ENCODE peak calls at places on chromosomes 16 and 17, in seven cellular contexts. M, U, Q, T, V, Z and O are unnamed samples.

GRCh38 chr17:41678411-41678906 is 10.2 kb upstream of the EIF1 start:
- DNase-seq in M (no peak), U (no peak), Q (peak), T (no peak), V (peak), Z (no peak), O (no peak)

GRCh38 chr17:77827461-77827968 is 131.0 kb upstream of the TNRC6C start:
- DNase-seq in M (no peak), U (no peak), Q (no peak), T (no peak), V (no peak), Z (no peak), O (no peak)

GRCh38 chr17:49715717-49716279 is 8.0 kb upstream of the SLC35B1 start:
- DNase-seq in M (no peak), U (no peak), Q (no peak), T (no peak), V (no peak), Z (no peak), O (no peak)

GRCh38 chr16:64629622-64630021 is 492.2 kb downstream of the CDH11 start:
- DNase-seq in M (no peak), U (no peak), Q (no peak), T (no peak), V (no peak), Z (no peak), O (no peak)

GRCh38 chr17:41965694-41966375 is 760 bp upstream of the CNP start:
- DNase-seq in M (peak), U (no peak), Q (peak), T (peak), V (no peak), Z (peak), O (peak)

GRCh38 chr16:68902376-68903345 is 59.3 kb downstream of the TANGO6 start:
- DNase-seq in M (peak), U (no peak), Q (peak), T (peak), V (no peak), Z (peak), O (peak)

GRCh38 chr17:1568950-1569810 is 6.6 kb upstream of the PITPNA start:
- DNase-seq in M (no peak), U (no peak), Q (no peak), T (no peak), V (no peak), Z (no peak), O (no peak)

GRCh38 chr17:39225974-39226683 is 384 bp upstream of the STAC2 start:
- DNase-seq in M (no peak), U (peak), Q (peak), T (peak), V (no peak), Z (no peak), O (no peak)

GRCh38 chr17:22303865-22304264 is 611.5 kb downstream of the KCNJ18 start:
- DNase-seq in M (no peak), U (no peak), Q (no peak), T (no peak), V (no peak), Z (no peak), O (no peak)

GRCh38 chr17:82931696-82932060 is 91.9 kb upstream of the ZNF750 start:
- DNase-seq in M (no peak), U (no peak), Q (no peak), T (no peak), V (no peak), Z (no peak), O (no peak)

GRCh38 chr16:3878610-3879009 is 1.9 kb downstream of the CREBBP start:
- DNase-seq in M (no peak), U (no peak), Q (no peak), T (no peak), V (no peak), Z (no peak), O (no peak)

GRCh38 chr16:81843243-81843582 is 64.1 kb downstream of the PLCG2 start:
- DNase-seq in M (peak), U (no peak), Q (no peak), T (no peak), V (no peak), Z (no peak), O (no peak)

GRCh38 chr16:81838794-81839193 is 59.7 kb downstream of the PLCG2 start:
- DNase-seq in M (peak), U (no peak), Q (no peak), T (no peak), V (peak), Z (no peak), O (no peak)

GRCh38 chr16:81837312-81837748 is 58.2 kb downstream of the PLCG2 start:
- DNase-seq in M (no peak), U (no peak), Q (no peak), T (no peak), V (no peak), Z (no peak), O (no peak)

GRCh38 chr16:81842564-81843242 is 63.6 kb downstream of the PLCG2 start:
- DNase-seq in M (no peak), U (no peak), Q (no peak), T (no peak), V (no peak), Z (no peak), O (no peak)

GRCh38 chr16:81841709-81842108 is 62.6 kb downstream of the PLCG2 start:
- DNase-seq in M (no peak), U (no peak), Q (no peak), T (no peak), V (peak), Z (no peak), O (no peak)
- TF ChIP-seq JUND in M (no peak), U (no peak), Q (no peak), T (no peak), V (no peak), Z (no peak), O (no peak)

GRCh38 chr17:14724770-14725169 is 423.9 kb downstream of the HS3ST3B1 start:
- DNase-seq in M (no peak), U (no peak), Q (no peak), T (no peak), V (no peak), Z (no peak), O (no peak)

GRCh38 chr17:14725729-14726128 is 424.8 kb downstream of the HS3ST3B1 start:
- DNase-seq in M (no peak), U (no peak), Q (no peak), T (no peak), V (no peak), Z (no peak), O (no peak)

GRCh38 chr17:14717849-14718248 is 417.0 kb downstream of the HS3ST3B1 start:
- DNase-seq in M (no peak), U (no peak), Q (no peak), T (no peak), V (no peak), Z (no peak), O (no peak)

GRCh38 chr17:14715531-14715930 is 414.6 kb downstream of the HS3ST3B1 start:
- DNase-seq in M (no peak), U (no peak), Q (no peak), T (no peak), V (no peak), Z (no peak), O (no peak)

GRCh38 chr17:14719942-14720341 is 419.1 kb downstream of the HS3ST3B1 start:
- DNase-seq in M (no peak), U (no peak), Q (no peak), T (no peak), V (no peak), Z (no peak), O (no peak)
- TF ChIP-seq JUND in M (no peak), U (no peak), Q (no peak), T (no peak), V (no peak), Z (no peak), O (no peak)

DNA sequence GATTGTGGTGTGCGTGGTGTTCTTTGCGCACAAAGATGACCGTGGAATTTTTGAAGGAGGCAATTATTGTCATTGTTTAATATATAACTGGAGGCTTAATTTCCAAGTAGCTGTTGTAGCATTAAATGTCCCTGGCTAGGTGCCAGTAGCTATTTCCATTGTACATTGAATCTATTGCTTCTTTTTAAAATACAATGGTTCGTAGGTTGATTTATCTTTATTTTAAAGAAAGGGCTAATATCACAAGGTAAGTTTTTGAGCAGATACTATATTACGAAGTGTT is 127.1 kb downstream of the RPTOR start:
- DNase-seq in M (no peak), U (no peak), Q (no peak), T (no peak), V (no peak), Z (no peak), O (no peak)
- TF ChIP-seq JUND in M (no peak), U (no peak), Q (no peak), T (no peak), V (no peak), Z (no peak), O (no peak)

GRCh38 chr16:19410435-19411153 is 7.1 kb upstream of the TMC5 start:
- DNase-seq in M (no peak), U (peak), Q (no peak), T (peak), V (no peak), Z (no peak), O (peak)
- TF ChIP-seq JUND in M (no peak), U (no peak), Q (no peak), T (no peak), V (no peak), Z (no peak), O (no peak)

GRCh38 chr17:35540589-35541404 is 3.3 kb upstream of the SLFN12L start:
- DNase-seq in M (no peak), U (no peak), Q (peak), T (no peak), V (no peak), Z (no peak), O (no peak)
- TF ChIP-seq JUND in M (no peak), U (no peak), Q (no peak), T (no peak), V (no peak), Z (no peak), O (no peak)

DNA sequence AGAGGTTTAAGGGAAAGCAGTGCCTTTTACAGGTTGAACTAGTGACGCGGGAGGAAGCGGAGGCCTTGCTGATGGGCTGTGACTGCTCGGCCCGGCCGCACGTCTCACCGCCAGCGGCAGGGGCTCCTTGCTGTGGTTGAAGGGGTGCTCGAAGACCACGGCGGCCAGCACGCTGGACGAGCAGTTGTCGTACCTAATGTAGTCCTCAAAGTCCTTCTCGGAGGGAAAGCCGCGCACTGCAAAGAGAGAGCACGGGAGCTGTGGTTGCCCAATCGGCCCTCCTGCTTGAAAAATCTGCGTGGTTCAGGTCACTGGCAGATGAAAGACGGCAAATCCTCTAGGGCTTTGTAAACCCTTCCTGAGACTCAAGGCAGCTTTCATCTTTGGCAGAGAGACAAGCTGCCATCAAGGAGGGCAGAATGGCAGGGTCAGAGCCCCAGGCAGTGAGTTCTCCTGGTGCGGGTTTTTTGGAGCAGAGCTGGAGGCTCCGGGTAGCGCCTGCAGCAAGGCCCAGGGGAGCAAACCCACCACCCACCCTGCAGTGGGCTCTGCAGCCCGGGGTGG is 16.1 kb downstream of the ABCA3 start:
- DNase-seq in M (no peak), U (no peak), Q (no peak), T (no peak), V (no peak), Z (no peak), O (no peak)
- TF ChIP-seq JUND in M (no peak), U (no peak), Q (no peak), T (no peak), V (no peak), Z (no peak), O (no peak)

GRCh38 chr17:50864747-50865059 is 1.5 kb downstream of the TOB1 start:
- DNase-seq in M (no peak), U (no peak), Q (no peak), T (no peak), V (no peak), Z (no peak), O (no peak)
- TF ChIP-seq JUND in M (no peak), U (no peak), Q (no peak), T (no peak), V (no peak), Z (no peak), O (no peak)

GRCh38 chr17:17380156-17380925 is 77.2 kb downstream of the NT5M start:
- DNase-seq in M (no peak), U (no peak), Q (no peak), T (no peak), V (no peak), Z (no peak), O (no peak)

GRCh38 chr17:17381438-17382059 is 78.4 kb downstream of the NT5M start:
- DNase-seq in M (no peak), U (no peak), Q (no peak), T (no peak), V (no peak), Z (peak), O (no peak)

GRCh38 chr17:17377568-17377967 is 74.4 kb downstream of the NT5M start:
- DNase-seq in M (no peak), U (no peak), Q (no peak), T (no peak), V (no peak), Z (no peak), O (no peak)

GRCh38 chr17:17377071-17377487 is 73.9 kb downstream of the NT5M start:
- DNase-seq in M (no peak), U (no peak), Q (no peak), T (peak), V (no peak), Z (no peak), O (no peak)

DNA sequence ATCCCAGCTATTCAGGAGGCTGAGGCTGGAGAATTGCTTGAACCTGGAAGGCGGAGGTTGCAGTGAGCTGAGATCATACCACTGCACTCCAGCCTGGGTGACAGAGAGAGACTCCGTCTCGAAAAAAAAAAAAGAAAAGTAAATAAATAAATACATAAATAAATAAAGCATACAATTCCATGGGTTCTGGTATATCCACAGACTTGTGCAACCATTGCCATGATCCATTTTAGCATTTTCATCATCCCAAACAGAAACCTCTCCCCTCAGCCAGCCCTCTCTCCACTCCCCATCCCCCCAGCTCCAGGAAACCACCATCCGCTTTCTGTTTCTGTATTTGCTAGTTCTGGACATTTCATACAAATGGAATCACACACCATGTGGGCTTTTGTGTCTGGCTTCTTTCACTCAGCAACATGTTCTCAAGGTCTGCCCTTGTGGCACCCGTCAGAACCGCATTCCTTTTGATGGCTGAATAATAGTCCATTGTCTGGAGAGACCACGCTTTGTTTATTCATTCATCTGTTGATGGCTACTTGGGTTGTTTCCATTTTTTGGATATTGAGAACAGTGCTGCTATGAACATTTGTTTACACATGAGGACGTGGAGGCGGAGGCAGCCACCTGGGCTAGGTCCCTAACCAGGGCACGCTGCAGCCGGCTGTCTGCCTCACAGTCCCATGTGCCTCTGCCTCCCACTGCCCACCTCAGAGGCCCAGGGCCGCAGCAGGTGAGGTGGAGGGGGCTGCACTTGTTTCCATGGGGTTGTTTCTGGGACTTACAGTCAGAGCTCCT is 76.2 kb downstream of the NT5M start:
- DNase-seq in M (no peak), U (no peak), Q (no peak), T (no peak), V (no peak), Z (peak), O (no peak)
- TF ChIP-seq JUND in M (no peak), U (no peak), Q (no peak), T (no peak), V (no peak), Z (no peak), O (no peak)

DNA sequence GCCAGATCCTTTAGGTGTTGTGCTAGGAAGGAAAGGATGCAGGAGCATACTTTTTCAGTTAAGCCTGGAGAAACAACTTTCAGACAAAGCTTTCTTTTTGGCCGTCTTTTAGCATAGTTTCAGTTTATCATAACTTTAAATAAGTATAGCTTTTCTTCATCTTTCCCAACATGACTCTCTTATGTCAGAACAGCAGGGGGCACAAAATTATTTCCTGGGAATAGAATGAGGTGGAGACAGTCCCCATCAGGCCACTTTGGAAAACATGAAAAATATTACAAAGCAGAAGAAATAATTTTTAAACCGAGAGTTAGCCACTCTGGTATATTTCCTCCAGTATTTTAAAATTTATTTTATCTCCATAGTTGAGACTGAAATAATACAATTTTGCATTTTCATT is 387.6 kb downstream of the HAPSTR1 start:
- DNase-seq in M (no peak), U (no peak), Q (no peak), T (no peak), V (no peak), Z (no peak), O (no peak)
- TF ChIP-seq JUND in M (no peak), U (no peak), Q (no peak), T (no peak), V (no peak), Z (no peak), O (no peak)